ENCODE peak calls at places on chromosomes 6 and 20, in seven cellular contexts. One of them, this sample, is unnamed.

GRCh38 chr6:157546366-157546765 is 165.4 kb downstream of the ZDHHC14 start:
- DNase-seq in stimulated activated CD4-positive, alpha-beta T cell treated with anti-CD3 and anti-CD28 coated beads, Interleukin-2, amount 100 ng/mL, for 48 hours: no peak
- DNase-seq in A549: no peak
- DNase-seq in iris pigment epithelial cell: no peak
- DNase-seq in astrocyte of the spinal cord: no peak
- DNase-seq in PC-3: no peak
- DNase-seq in small intestine: no peak
- DNase-seq in this sample: no peak

GRCh38 chr6:169370054-169370453 is 116.4 kb upstream of the THBS2 start:
- DNase-seq in stimulated activated CD4-positive, alpha-beta T cell treated with anti-CD3 and anti-CD28 coated beads, Interleukin-2, amount 100 ng/mL, for 48 hours: no peak
- DNase-seq in astrocyte of the spinal cord: peak; percentile 18
- DNase-seq in A549: no peak
- DNase-seq in iris pigment epithelial cell: peak; percentile 12
- DNase-seq in PC-3: no peak
- DNase-seq in small intestine: no peak
- DNase-seq in this sample: no peak

GRCh38 chr6:10800810-10801209 is 37.5 kb downstream of the MAK start:
- DNase-seq in iris pigment epithelial cell: peak; percentile 61
- DNase-seq in stimulated activated CD4-positive, alpha-beta T cell treated with anti-CD3 and anti-CD28 coated beads, Interleukin-2, amount 100 ng/mL, for 48 hours: no peak
- DNase-seq in A549: peak; percentile 47
- DNase-seq in astrocyte of the spinal cord: no peak
- DNase-seq in small intestine: no peak
- DNase-seq in PC-3: peak; percentile 74
- DNase-seq in this sample: no peak

GRCh38 chr6:144344651-144345050 is 59.5 kb downstream of the UTRN start:
- DNase-seq in A549: no peak
- DNase-seq in iris pigment epithelial cell: no peak
- DNase-seq in stimulated activated CD4-positive, alpha-beta T cell treated with anti-CD3 and anti-CD28 coated beads, Interleukin-2, amount 100 ng/mL, for 48 hours: no peak
- DNase-seq in astrocyte of the spinal cord: no peak
- DNase-seq in PC-3: no peak
- DNase-seq in small intestine: no peak
- DNase-seq in this sample: no peak

GRCh38 chr6:89566930-89567634 is 71.5 kb downstream of the LYRM2 start:
- DNase-seq in PC-3: no peak
- DNase-seq in iris pigment epithelial cell: no peak
- DNase-seq in astrocyte of the spinal cord: peak; percentile 14
- DNase-seq in small intestine: no peak
- DNase-seq in A549: no peak
- DNase-seq in stimulated activated CD4-positive, alpha-beta T cell treated with anti-CD3 and anti-CD28 coated beads, Interleukin-2, amount 100 ng/mL, for 48 hours: no peak
- DNase-seq in this sample: no peak

GRCh38 chr6:17207281-17207680 is 73.9 kb upstream of the RBM24 start:
- DNase-seq in small intestine: no peak
- DNase-seq in iris pigment epithelial cell: no peak
- DNase-seq in astrocyte of the spinal cord: no peak
- DNase-seq in A549: no peak
- DNase-seq in stimulated activated CD4-positive, alpha-beta T cell treated with anti-CD3 and anti-CD28 coated beads, Interleukin-2, amount 100 ng/mL, for 48 hours: no peak
- DNase-seq in PC-3: no peak
- DNase-seq in this sample: no peak

GRCh38 chr20:42957014-42957694 is 232.6 kb downstream of the PTPRT start:
- DNase-seq in small intestine: peak; percentile 84
- DNase-seq in PC-3: no peak
- DNase-seq in iris pigment epithelial cell: no peak
- DNase-seq in stimulated activated CD4-positive, alpha-beta T cell treated with anti-CD3 and anti-CD28 coated beads, Interleukin-2, amount 100 ng/mL, for 48 hours: no peak
- DNase-seq in A549: no peak
- DNase-seq in astrocyte of the spinal cord: no peak
- DNase-seq in this sample: no peak

GRCh38 chr6:5981274-5982026 is 25.3 kb downstream of the NRN1 start:
- DNase-seq in astrocyte of the spinal cord: peak; percentile 61
- DNase-seq in small intestine: no peak
- DNase-seq in iris pigment epithelial cell: peak; percentile 51
- DNase-seq in PC-3: peak; percentile 76
- DNase-seq in A549: no peak
- DNase-seq in stimulated activated CD4-positive, alpha-beta T cell treated with anti-CD3 and anti-CD28 coated beads, Interleukin-2, amount 100 ng/mL, for 48 hours: no peak
- DNase-seq in this sample: no peak

GRCh38 chr20:36728986-36729385 is 16.9 kb downstream of the NDRG3 start:
- DNase-seq in A549: peak; percentile 34
- DNase-seq in stimulated activated CD4-positive, alpha-beta T cell treated with anti-CD3 and anti-CD28 coated beads, Interleukin-2, amount 100 ng/mL, for 48 hours: no peak
- DNase-seq in astrocyte of the spinal cord: peak; percentile 13
- DNase-seq in PC-3: peak; percentile 55
- DNase-seq in iris pigment epithelial cell: peak; percentile 50
- DNase-seq in small intestine: no peak
- DNase-seq in this sample: no peak

GRCh38 chr20:23257848-23258746 is 92.5 kb upstream of the NXT1 start:
- DNase-seq in astrocyte of the spinal cord: peak; percentile 89
- DNase-seq in stimulated activated CD4-positive, alpha-beta T cell treated with anti-CD3 and anti-CD28 coated beads, Interleukin-2, amount 100 ng/mL, for 48 hours: no peak
- DNase-seq in A549: no peak
- DNase-seq in iris pigment epithelial cell: peak; percentile 95
- DNase-seq in PC-3: peak; percentile 74
- DNase-seq in small intestine: no peak
- DNase-seq in this sample: peak; percentile 97

GRCh38 chr6:107928984-107929383 is 29.0 kb downstream of the SEC63 start:
- DNase-seq in iris pigment epithelial cell: no peak
- DNase-seq in stimulated activated CD4-positive, alpha-beta T cell treated with anti-CD3 and anti-CD28 coated beads, Interleukin-2, amount 100 ng/mL, for 48 hours: no peak
- DNase-seq in small intestine: no peak
- DNase-seq in PC-3: no peak
- DNase-seq in A549: no peak
- DNase-seq in astrocyte of the spinal cord: no peak
- DNase-seq in this sample: no peak

GRCh38 chr6:88910922-88911778 is 52.3 kb downstream of the RNGTT start:
- DNase-seq in stimulated activated CD4-positive, alpha-beta T cell treated with anti-CD3 and anti-CD28 coated beads, Interleukin-2, amount 100 ng/mL, for 48 hours: no peak
- DNase-seq in A549: no peak
- DNase-seq in iris pigment epithelial cell: no peak
- DNase-seq in astrocyte of the spinal cord: peak; percentile 49
- DNase-seq in PC-3: no peak
- DNase-seq in small intestine: no peak
- DNase-seq in this sample: no peak

GRCh38 chr6:17417817-17418216 is 24.4 kb downstream of the CAP2 start:
- DNase-seq in stimulated activated CD4-positive, alpha-beta T cell treated with anti-CD3 and anti-CD28 coated beads, Interleukin-2, amount 100 ng/mL, for 48 hours: no peak
- DNase-seq in A549: peak; percentile 83
- DNase-seq in small intestine: no peak
- DNase-seq in PC-3: peak; percentile 95
- DNase-seq in iris pigment epithelial cell: peak; percentile 71
- DNase-seq in astrocyte of the spinal cord: peak; percentile 86
- DNase-seq in this sample: no peak

This sample was measured in dermis microvascular lymphatic vessel endothelial cell.